ENCODE peak calls at places on chromosome 22, in nine cellular contexts. A is cardiac fibroblast; V is mammary epithelial cell; K is activated T-cell treated with anti-CD3 and anti-CD28 coated beads for 24 hours; J is activated CD4-positive, alpha-beta T cell treated with anti-CD3 and anti-CD28 coated beads for 48 hours; Z is GOT3; G is brain microvascular endothelial cell; L is T-helper 22 cell; X is NCI-H446. Q is an unnamed sample.

GRCh38 chr22:17258015-17258827 is 39.0 kb upstream of the ADA2 start:
- DNase-seq in A (peak), V (peak), K (peak), J (peak), Z (no peak), G (no peak), L (peak), X (peak), Q (peak)

GRCh38 chr22:38230108-38230825 is 28.5 kb downstream of the MAFF start:
- DNase-seq in A (peak), V (no peak), K (no peak), J (peak), Z (no peak), G (no peak), L (no peak), X (no peak), Q (no peak)

GRCh38 chr22:44638966-44639739 is 62.9 kb upstream of the PRR5 start:
- DNase-seq in A (no peak), V (no peak), K (no peak), J (no peak), Z (no peak), G (no peak), L (no peak), X (no peak), Q (peak)

GRCh38 chr22:17913705-17914282 is 110.6 kb downstream of the MICAL3 start:
- DNase-seq in A (no peak), V (no peak), K (no peak), J (no peak), Z (no peak), G (no peak), L (no peak), X (no peak), Q (no peak)

GRCh38 chr22:43017525-43018290 is 2.8 kb upstream of the PACSIN2 start:
- DNase-seq in A (no peak), V (no peak), K (no peak), J (no peak), Z (no peak), G (no peak), L (no peak), X (no peak), Q (no peak)

GRCh38 chr22:24137595-24137994 is 43.7 kb upstream of the SUSD2 start:
- DNase-seq in A (peak), V (no peak), K (no peak), J (no peak), Z (no peak), G (peak), L (no peak), X (no peak), Q (peak)

GRCh38 chr22:43897751-43898261 is 6.0 kb upstream of the PNPLA5 start:
- DNase-seq in A (peak), V (peak), K (no peak), J (peak), Z (no peak), G (peak), L (no peak), X (no peak), Q (peak)

GRCh38 chr22:38831166-38831945 is 12.5 kb downstream of the NPTXR start:
- DNase-seq in A (peak), V (peak), K (no peak), J (no peak), Z (no peak), G (peak), L (no peak), X (peak), Q (peak)

GRCh38 chr22:35037089-35037488 is 28.9 kb upstream of the ISX start:
- DNase-seq in A (no peak), V (no peak), K (no peak), J (no peak), Z (no peak), G (no peak), L (no peak), X (no peak), Q (no peak)

GRCh38 chr22:28801845-28802594 is 1.7 kb upstream of the XBP1 start:
- DNase-seq in A (no peak), V (no peak), K (no peak), J (no peak), Z (no peak), G (no peak), L (no peak), X (no peak), Q (no peak)

GRCh38 chr22:19882446-19883381 is 28.0 kb upstream of the GNB1L start:
- DNase-seq in A (no peak), V (no peak), K (no peak), J (peak), Z (no peak), G (no peak), L (no peak), X (no peak), Q (no peak)

GRCh38 chr22:41288245-41288946 is 2.4 kb upstream of the RANGAP1 start:
- DNase-seq in A (peak), V (peak), K (no peak), J (no peak), Z (no peak), G (peak), L (no peak), X (no peak), Q (peak)

GRCh38 chr22:27994481-27995331 is 75.7 kb upstream of the PITPNB start:
- DNase-seq in A (no peak), V (no peak), K (no peak), J (no peak), Z (no peak), G (no peak), L (no peak), X (no peak), Q (no peak)

GRCh38 chr22:39178206-39179111 is 26.0 kb upstream of the CBX7 start:
- DNase-seq in A (peak), V (no peak), K (no peak), J (no peak), Z (no peak), G (peak), L (no peak), X (no peak), Q (peak)

GRCh38 chr22:21690401-21690801 is 24.6 kb downstream of the PPIL2 start:
- DNase-seq in A (no peak), V (no peak), K (no peak), J (no peak), Z (no peak), G (no peak), L (no peak), X (no peak), Q (no peak)

GRCh38 chr22:36359172-36359973 is 28.4 kb downstream of the MYH9 start:
- DNase-seq in A (no peak), V (no peak), K (no peak), J (no peak), Z (no peak), G (no peak), L (no peak), X (no peak), Q (no peak)

GRCh38 chr22:50473088-50473487 is 1.7 kb downstream of the SBF1 start:
- DNase-seq in A (no peak), V (no peak), K (peak), J (peak), Z (no peak), G (no peak), L (peak), X (no peak), Q (no peak)

GRCh38 chr22:19579113-19579811 is 55.1 kb upstream of the CLDN5 start:
- DNase-seq in A (no peak), V (no peak), K (no peak), J (peak), Z (no peak), G (no peak), L (no peak), X (no peak), Q (peak)

GRCh38 chr22:44109417-44109816 is 71.3 kb upstream of the PARVG start:
- DNase-seq in A (no peak), V (no peak), K (no peak), J (no peak), Z (no peak), G (no peak), L (no peak), X (no peak), Q (no peak)

GRCh38 chr22:39967103-39967829 is 7.1 kb downstream of the TMA7B start:
- DNase-seq in A (peak), V (peak), K (no peak), J (no peak), Z (no peak), G (peak), L (no peak), X (no peak), Q (peak)

GRCh38 chr22:23789121-23789520 is 2.4 kb downstream of the SMARCB1 start:
- DNase-seq in A (no peak), V (no peak), K (no peak), J (no peak), Z (no peak), G (no peak), L (no peak), X (no peak), Q (no peak)

GRCh38 chr22:39227542-39228272 is 17.1 kb downstream of the PDGFB start:
- DNase-seq in A (no peak), V (no peak), K (no peak), J (no peak), Z (no peak), G (no peak), L (no peak), X (no peak), Q (no peak)

GRCh38 chr22:46066691-46067090 is 83.6 kb upstream of the PPARA start:
- DNase-seq in A (peak), V (peak), K (no peak), J (no peak), Z (no peak), G (no peak), L (no peak), X (no peak), Q (peak)

GRCh38 chr22:24128631-24129601 is 52.4 kb upstream of the SUSD2 start:
- DNase-seq in A (no peak), V (no peak), K (no peak), J (no peak), Z (no peak), G (no peak), L (no peak), X (no peak), Q (no peak)

GRCh38 chr22:36068776-36069344 is 40.2 kb upstream of the RBFOX2 start:
- DNase-seq in A (no peak), V (no peak), K (no peak), J (no peak), Z (no peak), G (no peak), L (no peak), X (no peak), Q (no peak)

GRCh38 chr22:19041403-19042074 is 80.7 kb downstream of the DGCR2 start:
- DNase-seq in A (no peak), V (no peak), K (no peak), J (no peak), Z (no peak), G (no peak), L (no peak), X (no peak), Q (no peak)

GRCh38 chr22:49909476-49910205 is 8.6 kb downstream of the ALG12 start:
- DNase-seq in A (no peak), V (no peak), K (no peak), J (no peak), Z (no peak), G (no peak), L (no peak), X (no peak), Q (no peak)

GRCh38 chr22:30943368-30943767 is 25.2 kb downstream of the MORC2 start:
- DNase-seq in A (no peak), V (no peak), K (no peak), J (peak), Z (no peak), G (no peak), L (peak), X (no peak), Q (no peak)

GRCh38 chr22:43481528-43482309 is 69.9 kb downstream of the MPPED1 start:
- DNase-seq in A (no peak), V (no peak), K (no peak), J (peak), Z (no peak), G (no peak), L (no peak), X (peak), Q (no peak)

GRCh38 chr22:22930571-22931556 is 43.2 kb downstream of the IGLL5 start:
- DNase-seq in A (no peak), V (no peak), K (no peak), J (no peak), Z (no peak), G (no peak), L (no peak), X (no peak), Q (no peak)

GRCh38 chr22:17086750-17087149 is 1.9 kb downstream of the IL17RA start:
- DNase-seq in A (no peak), V (no peak), K (no peak), J (no peak), Z (no peak), G (no peak), L (no peak), X (no peak), Q (no peak)

GRCh38 chr22:32987081-32987631 is 71.0 kb downstream of the SYN3 start:
- DNase-seq in A (peak), V (peak), K (no peak), J (no peak), Z (no peak), G (no peak), L (no peak), X (no peak), Q (no peak)